ENCODE peak calls at places on chromosomes 12 and 14, in nine cellular contexts. One of them, this sample, is unnamed.

GRCh38 chr12:27382126-27382795 is 49.6 kb downstream of the BMAL2 start:
- DNase-seq in lower lobe of right lung: no peak
- DNase-seq in mammary epithelial cell: no peak
- DNase-seq in psoas muscle: no peak
- DNase-seq in GM23248: no peak
- DNase-seq in right cardiac atrium: no peak
- DNase-seq in gastrocnemius medialis: no peak
- DNase-seq in neuronal stem cell: no peak
- DNase-seq in caudate nucleus: no peak
- DNase-seq in this sample: no peak

GRCh38 chr14:86675059-86675458 is 1145.1 kb downstream of the FLRT2 start:
- DNase-seq in lower lobe of right lung: no peak
- DNase-seq in mammary epithelial cell: no peak
- DNase-seq in psoas muscle: no peak
- DNase-seq in GM23248: no peak
- DNase-seq in right cardiac atrium: no peak
- DNase-seq in gastrocnemius medialis: no peak
- DNase-seq in neuronal stem cell: no peak
- DNase-seq in caudate nucleus: no peak
- DNase-seq in this sample: no peak

GRCh38 chr12:69821441-69822204 is 3.4 kb upstream of the MYRFL start:
- DNase-seq in lower lobe of right lung: no peak
- DNase-seq in mammary epithelial cell: peak
- DNase-seq in psoas muscle: no peak
- DNase-seq in GM23248: peak
- DNase-seq in right cardiac atrium: no peak
- DNase-seq in gastrocnemius medialis: no peak
- DNase-seq in neuronal stem cell: no peak
- DNase-seq in caudate nucleus: peak
- DNase-seq in this sample: peak

GRCh38 chr12:8553088-8553627 is 12.5 kb upstream of the CLEC4E start:
- DNase-seq in lower lobe of right lung: no peak
- DNase-seq in mammary epithelial cell: no peak
- DNase-seq in psoas muscle: no peak
- DNase-seq in GM23248: no peak
- DNase-seq in right cardiac atrium: no peak
- DNase-seq in gastrocnemius medialis: no peak
- DNase-seq in neuronal stem cell: no peak
- DNase-seq in caudate nucleus: no peak
- DNase-seq in this sample: no peak

GRCh38 chr14:75138492-75138891 is 11.6 kb upstream of the NEK9 start:
- DNase-seq in lower lobe of right lung: no peak
- DNase-seq in mammary epithelial cell: no peak
- DNase-seq in psoas muscle: no peak
- DNase-seq in GM23248: no peak
- DNase-seq in right cardiac atrium: no peak
- DNase-seq in gastrocnemius medialis: no peak
- DNase-seq in neuronal stem cell: no peak
- DNase-seq in caudate nucleus: no peak
- DNase-seq in this sample: no peak

GRCh38 chr12:53325539-53326061 is 4.2 kb upstream of the AAAS start:
- DNase-seq in lower lobe of right lung: peak
- DNase-seq in mammary epithelial cell: no peak
- DNase-seq in psoas muscle: peak
- DNase-seq in GM23248: peak
- DNase-seq in right cardiac atrium: peak
- DNase-seq in gastrocnemius medialis: peak
- DNase-seq in neuronal stem cell: no peak
- DNase-seq in caudate nucleus: peak
- DNase-seq in this sample: no peak

GRCh38 chr14:92922883-92923743 is at the start of gene CHGA:
- DNase-seq in lower lobe of right lung: peak
- DNase-seq in mammary epithelial cell: peak
- DNase-seq in psoas muscle: peak
- DNase-seq in GM23248: peak
- DNase-seq in right cardiac atrium: peak
- DNase-seq in gastrocnemius medialis: no peak
- DNase-seq in neuronal stem cell: peak
- DNase-seq in caudate nucleus: peak
- DNase-seq in this sample: no peak

GRCh38 chr14:94180655-94181271 is 6.6 kb downstream of the PPP4R4 start:
- DNase-seq in lower lobe of right lung: no peak
- DNase-seq in mammary epithelial cell: peak
- DNase-seq in psoas muscle: no peak
- DNase-seq in GM23248: peak
- DNase-seq in right cardiac atrium: no peak
- DNase-seq in gastrocnemius medialis: no peak
- DNase-seq in neuronal stem cell: peak
- DNase-seq in caudate nucleus: no peak
- DNase-seq in this sample: no peak

GRCh38 chr14:24082411-24083080 is 11.2 kb downstream of the CPNE6 start:
- DNase-seq in lower lobe of right lung: peak
- DNase-seq in mammary epithelial cell: no peak
- DNase-seq in psoas muscle: peak
- DNase-seq in GM23248: no peak
- DNase-seq in right cardiac atrium: no peak
- DNase-seq in gastrocnemius medialis: no peak
- DNase-seq in neuronal stem cell: no peak
- DNase-seq in caudate nucleus: no peak
- DNase-seq in this sample: no peak

GRCh38 chr12:47022296-47022695 is 57.1 kb upstream of the PCED1B start:
- DNase-seq in lower lobe of right lung: no peak
- DNase-seq in mammary epithelial cell: peak
- DNase-seq in psoas muscle: no peak
- DNase-seq in GM23248: peak
- DNase-seq in right cardiac atrium: no peak
- DNase-seq in gastrocnemius medialis: no peak
- DNase-seq in neuronal stem cell: no peak
- DNase-seq in caudate nucleus: no peak
- DNase-seq in this sample: no peak

GRCh38 chr14:63713765-63714164 is 14.1 kb downstream of the SGPP1 start:
- DNase-seq in lower lobe of right lung: no peak
- DNase-seq in mammary epithelial cell: peak
- DNase-seq in psoas muscle: no peak
- DNase-seq in GM23248: peak
- DNase-seq in right cardiac atrium: no peak
- DNase-seq in gastrocnemius medialis: no peak
- DNase-seq in neuronal stem cell: no peak
- DNase-seq in caudate nucleus: no peak
- DNase-seq in this sample: no peak

GRCh38 chr12:106305376-106305775 is 2.8 kb downstream of the TCP11L2 start:
- DNase-seq in lower lobe of right lung: no peak
- DNase-seq in mammary epithelial cell: peak
- DNase-seq in psoas muscle: no peak
- DNase-seq in GM23248: peak
- DNase-seq in right cardiac atrium: no peak
- DNase-seq in gastrocnemius medialis: peak
- DNase-seq in neuronal stem cell: no peak
- DNase-seq in caudate nucleus: peak
- DNase-seq in this sample: no peak

GRCh38 chr14:68879321-68879781 is 86.5 kb upstream of the ZFP36L1 start:
- DNase-seq in lower lobe of right lung: no peak
- DNase-seq in mammary epithelial cell: no peak
- DNase-seq in psoas muscle: peak
- DNase-seq in GM23248: no peak
- DNase-seq in right cardiac atrium: no peak
- DNase-seq in gastrocnemius medialis: no peak
- DNase-seq in neuronal stem cell: no peak
- DNase-seq in caudate nucleus: no peak
- DNase-seq in this sample: no peak

GRCh38 chr12:121958521-121959240 is 40.3 kb downstream of the CFAP251 start:
- DNase-seq in lower lobe of right lung: no peak
- DNase-seq in mammary epithelial cell: no peak
- DNase-seq in psoas muscle: no peak
- DNase-seq in GM23248: peak
- DNase-seq in right cardiac atrium: no peak
- DNase-seq in gastrocnemius medialis: no peak
- DNase-seq in neuronal stem cell: no peak
- DNase-seq in caudate nucleus: no peak
- DNase-seq in this sample: no peak

GRCh38 chr14:104048758-104049496 is 36.6 kb upstream of the ASPG start:
- DNase-seq in lower lobe of right lung: no peak
- DNase-seq in mammary epithelial cell: peak
- DNase-seq in psoas muscle: no peak
- DNase-seq in GM23248: peak
- DNase-seq in right cardiac atrium: no peak
- DNase-seq in gastrocnemius medialis: no peak
- DNase-seq in neuronal stem cell: no peak
- DNase-seq in caudate nucleus: no peak
- DNase-seq in this sample: peak

GRCh38 chr12:25960926-25961325 is 2.4 kb downstream of the RASSF8 start:
- DNase-seq in lower lobe of right lung: no peak
- DNase-seq in mammary epithelial cell: no peak
- DNase-seq in psoas muscle: no peak
- DNase-seq in GM23248: no peak
- DNase-seq in right cardiac atrium: no peak
- DNase-seq in gastrocnemius medialis: no peak
- DNase-seq in neuronal stem cell: no peak
- DNase-seq in caudate nucleus: no peak
- DNase-seq in this sample: no peak
- H3K27ac ChIP-seq in lower lobe of right lung: no peak
- H3K27ac ChIP-seq in mammary epithelial cell: no peak
- H3K27ac ChIP-seq in psoas muscle: no peak
- H3K27ac ChIP-seq in GM23248: peak
- H3K27ac ChIP-seq in right cardiac atrium: no peak
- H3K27ac ChIP-seq in gastrocnemius medialis: no peak
- H3K27ac ChIP-seq in neuronal stem cell: no peak
- H3K27ac ChIP-seq in caudate nucleus: no peak
- H3K27ac ChIP-seq in this sample: no peak

DNA sequence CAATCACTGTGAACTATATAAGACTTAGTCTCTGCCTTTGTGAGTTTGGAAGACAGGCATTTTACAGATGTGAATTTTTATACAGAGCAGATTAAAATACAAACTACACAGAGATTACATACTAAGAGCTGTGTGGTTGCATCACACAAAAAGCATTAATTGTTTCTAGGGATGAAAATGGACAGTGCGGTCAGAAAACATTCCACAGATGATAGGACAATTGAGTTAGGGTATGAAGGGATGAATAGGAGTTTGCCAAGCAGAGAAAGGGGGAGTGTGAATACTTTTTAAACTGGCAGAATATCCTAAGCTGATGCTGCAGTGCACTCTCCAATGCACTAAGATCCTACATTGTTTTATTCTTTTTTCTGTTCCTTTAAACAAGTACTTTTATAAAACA is 345.8 kb downstream of the VRK1 start:
- DNase-seq in lower lobe of right lung: no peak
- DNase-seq in mammary epithelial cell: no peak
- DNase-seq in psoas muscle: no peak
- DNase-seq in GM23248: no peak
- DNase-seq in right cardiac atrium: no peak
- DNase-seq in gastrocnemius medialis: no peak
- DNase-seq in neuronal stem cell: no peak
- DNase-seq in caudate nucleus: no peak
- DNase-seq in this sample: no peak
- H3K27ac ChIP-seq in lower lobe of right lung: no peak
- H3K27ac ChIP-seq in mammary epithelial cell: no peak
- H3K27ac ChIP-seq in psoas muscle: no peak
- H3K27ac ChIP-seq in GM23248: no peak
- H3K27ac ChIP-seq in right cardiac atrium: no peak
- H3K27ac ChIP-seq in gastrocnemius medialis: no peak
- H3K27ac ChIP-seq in neuronal stem cell: no peak
- H3K27ac ChIP-seq in caudate nucleus: peak
- H3K27ac ChIP-seq in this sample: no peak

GRCh38 chr12:82415402-82415801 is 57.1 kb downstream of the METTL25 start:
- DNase-seq in lower lobe of right lung: no peak
- DNase-seq in mammary epithelial cell: peak
- DNase-seq in psoas muscle: no peak
- DNase-seq in GM23248: peak
- DNase-seq in right cardiac atrium: no peak
- DNase-seq in gastrocnemius medialis: no peak
- DNase-seq in neuronal stem cell: no peak
- DNase-seq in caudate nucleus: no peak
- DNase-seq in this sample: no peak
- H3K27ac ChIP-seq in lower lobe of right lung: no peak
- H3K27ac ChIP-seq in mammary epithelial cell: peak
- H3K27ac ChIP-seq in psoas muscle: no peak
- H3K27ac ChIP-seq in GM23248: peak
- H3K27ac ChIP-seq in right cardiac atrium: no peak
- H3K27ac ChIP-seq in gastrocnemius medialis: no peak
- H3K27ac ChIP-seq in neuronal stem cell: no peak
- H3K27ac ChIP-seq in caudate nucleus: no peak
- H3K27ac ChIP-seq in this sample: peak

GRCh38 chr14:22597265-22597664 is 835 bp upstream of the ABHD4 start:
- DNase-seq in lower lobe of right lung: no peak
- DNase-seq in mammary epithelial cell: no peak
- DNase-seq in psoas muscle: no peak
- DNase-seq in GM23248: no peak
- DNase-seq in right cardiac atrium: no peak
- DNase-seq in gastrocnemius medialis: no peak
- DNase-seq in neuronal stem cell: no peak
- DNase-seq in caudate nucleus: no peak
- DNase-seq in this sample: no peak
- H3K27ac ChIP-seq in lower lobe of right lung: no peak
- H3K27ac ChIP-seq in mammary epithelial cell: no peak
- H3K27ac ChIP-seq in psoas muscle: no peak
- H3K27ac ChIP-seq in GM23248: no peak
- H3K27ac ChIP-seq in right cardiac atrium: no peak
- H3K27ac ChIP-seq in gastrocnemius medialis: no peak
- H3K27ac ChIP-seq in neuronal stem cell: no peak
- H3K27ac ChIP-seq in caudate nucleus: no peak
- H3K27ac ChIP-seq in this sample: no peak

GRCh38 chr14:105317546-105317945 is 3.0 kb downstream of the PACS2 start:
- DNase-seq in lower lobe of right lung: no peak
- DNase-seq in mammary epithelial cell: no peak
- DNase-seq in psoas muscle: peak
- DNase-seq in GM23248: peak
- DNase-seq in right cardiac atrium: peak
- DNase-seq in gastrocnemius medialis: no peak
- DNase-seq in neuronal stem cell: no peak
- DNase-seq in caudate nucleus: no peak
- DNase-seq in this sample: no peak
- H3K27ac ChIP-seq in lower lobe of right lung: peak
- H3K27ac ChIP-seq in mammary epithelial cell: no peak
- H3K27ac ChIP-seq in psoas muscle: peak
- H3K27ac ChIP-seq in GM23248: peak
- H3K27ac ChIP-seq in right cardiac atrium: no peak
- H3K27ac ChIP-seq in gastrocnemius medialis: peak
- H3K27ac ChIP-seq in neuronal stem cell: no peak
- H3K27ac ChIP-seq in caudate nucleus: no peak
- H3K27ac ChIP-seq in this sample: no peak

GRCh38 chr12:98770230-98770629 is 125.1 kb downstream of the APAF1 start:
- DNase-seq in lower lobe of right lung: no peak
- DNase-seq in mammary epithelial cell: no peak
- DNase-seq in psoas muscle: no peak
- DNase-seq in GM23248: no peak
- DNase-seq in right cardiac atrium: no peak
- DNase-seq in gastrocnemius medialis: no peak
- DNase-seq in neuronal stem cell: no peak
- DNase-seq in caudate nucleus: no peak
- DNase-seq in this sample: no peak
- H3K27ac ChIP-seq in lower lobe of right lung: no peak
- H3K27ac ChIP-seq in mammary epithelial cell: no peak
- H3K27ac ChIP-seq in psoas muscle: no peak
- H3K27ac ChIP-seq in GM23248: no peak
- H3K27ac ChIP-seq in right cardiac atrium: no peak
- H3K27ac ChIP-seq in gastrocnemius medialis: no peak
- H3K27ac ChIP-seq in neuronal stem cell: no peak
- H3K27ac ChIP-seq in caudate nucleus: no peak
- H3K27ac ChIP-seq in this sample: no peak

GRCh38 chr12:92546259-92546825 is 156.4 kb upstream of the PLEKHG7 start:
- DNase-seq in lower lobe of right lung: no peak
- DNase-seq in mammary epithelial cell: no peak
- DNase-seq in psoas muscle: no peak
- DNase-seq in GM23248: no peak
- DNase-seq in right cardiac atrium: no peak
- DNase-seq in gastrocnemius medialis: no peak
- DNase-seq in neuronal stem cell: no peak
- DNase-seq in caudate nucleus: no peak
- DNase-seq in this sample: no peak
- H3K27ac ChIP-seq in lower lobe of right lung: no peak
- H3K27ac ChIP-seq in mammary epithelial cell: no peak
- H3K27ac ChIP-seq in psoas muscle: no peak
- H3K27ac ChIP-seq in GM23248: no peak
- H3K27ac ChIP-seq in right cardiac atrium: no peak
- H3K27ac ChIP-seq in gastrocnemius medialis: no peak
- H3K27ac ChIP-seq in neuronal stem cell: no peak
- H3K27ac ChIP-seq in caudate nucleus: no peak
- H3K27ac ChIP-seq in this sample: no peak